ENCODE peak calls at places on chromosome 7, in six cellular contexts. N, R, M, X, H and Y are unnamed samples.

GRCh38 chr7:30521532-30521931 is 16.9 kb upstream of the GGCT start:
- DNase-seq in M (no peak), R (no peak), X (no peak), N (peak), H (no peak), Y (peak)

GRCh38 chr7:153190452-153190851 is 430.9 kb downstream of the ACTR3B start:
- DNase-seq in M (no peak), N (no peak), X (no peak), R (no peak), H (no peak), Y (no peak)

GRCh38 chr7:75650062-75650461 is 88.7 kb downstream of the HIP1 start:
- DNase-seq in R (no peak), H (no peak), X (no peak), M (no peak), N (no peak), Y (no peak)

GRCh38 chr7:139332960-139333359 is 8.2 kb upstream of the FMC1 start:
- DNase-seq in N (no peak), H (no peak), M (no peak), R (no peak), X (no peak), Y (no peak)

GRCh38 chr7:371779-372545 is 82.0 kb downstream of the FOXL3 start:
- DNase-seq in H (no peak), X (no peak), R (peak), N (peak), M (peak), Y (no peak)

GRCh38 chr7:92898798-92899197 is 62.4 kb upstream of the CDK6 start:
- DNase-seq in X (no peak), N (no peak), H (no peak), R (no peak), M (no peak), Y (no peak)

GRCh38 chr7:31443457-31443856 is 70.4 kb upstream of the ITPRID1 start:
- DNase-seq in N (peak), M (no peak), R (no peak), H (no peak), X (peak), Y (peak)

GRCh38 chr7:157477550-157478212 is 140.9 kb downstream of the DNAJB6 start:
- DNase-seq in R (peak), M (no peak), X (no peak), H (no peak), N (peak), Y (no peak)

GRCh38 chr7:130463553-130464434 is 23.0 kb upstream of the CEP41 start:
- DNase-seq in H (no peak), M (no peak), X (no peak), N (no peak), R (no peak), Y (no peak)

GRCh38 chr7:69827140-69827919 is 229.1 kb downstream of the AUTS2 start:
- DNase-seq in R (no peak), X (no peak), N (no peak), M (no peak), H (no peak), Y (no peak)

GRCh38 chr7:94908204-94909022 is 1.0 kb downstream of the PPP1R9A start:
- DNase-seq in N (no peak), R (no peak), X (no peak), M (no peak), H (no peak), Y (peak)

GRCh38 chr7:149860821-149861727 is 12.7 kb upstream of the ATP6V0E2 start:
- DNase-seq in N (no peak), H (no peak), M (no peak), R (no peak), X (no peak), Y (no peak)

GRCh38 chr7:65251851-65252620 is 121.6 kb upstream of the ZNF92 start:
- DNase-seq in M (no peak), N (peak), H (no peak), X (no peak), R (no peak), Y (peak)

GRCh38 chr7:46256870-46257528 is 335.9 kb upstream of the IGFBP3 start:
- DNase-seq in N (no peak), R (no peak), M (no peak), H (no peak), X (no peak), Y (no peak)

GRCh38 chr7:107355616-107356015 is 114.2 kb upstream of the GPR22 start:
- DNase-seq in H (no peak), M (no peak), X (no peak), N (no peak), R (no peak), Y (no peak)

GRCh38 chr7:45026984-45027773 is 27.2 kb downstream of the CCM2 start:
- DNase-seq in R (peak), H (no peak), X (no peak), M (no peak), N (peak), Y (peak)

GRCh38 chr7:25392571-25393338 is 164.5 kb upstream of the NPVF start:
- DNase-seq in M (no peak), N (no peak), R (no peak), H (no peak), X (no peak), Y (no peak)

GRCh38 chr7:106217089-106217542 is 67.7 kb downstream of the NAMPT start:
- DNase-seq in X (no peak), R (no peak), N (no peak), M (no peak), H (no peak), Y (peak)